ENCODE peak calls at places on chromosomes 16 and 17, in nine cellular contexts. Z is small intestine, H is lower lobe of right lung, J is neural progenitor cell, N is adrenal gland, P is heart right ventricle, U is psoas muscle, T is tibial artery, M is left ventricle myocardium inferior. G is an unnamed sample.

GRCh38 chr16:51159864-51160263 is 8.8 kb upstream of the SALL1 start:
- DNase-seq in T (no peak), H (no peak), P (no peak), U (no peak), N (no peak), M (no peak), J (peak), Z (no peak), G (no peak)

GRCh38 chr17:76738468-76738850 is 540 bp downstream of the MFSD11 start:
- DNase-seq in H (no peak), Z (peak), U (no peak), T (no peak), N (no peak), P (no peak), M (no peak), J (no peak), G (no peak)

GRCh38 chr16:50740747-50741146 is 1.1 kb upstream of the CYLD start:
- DNase-seq in J (no peak), N (no peak), T (no peak), P (no peak), M (no peak), Z (no peak), U (no peak), H (no peak), G (no peak)

GRCh38 chr17:3534881-3535252 is 22.7 kb downstream of the TRPV3 start:
- DNase-seq in U (peak), P (peak), M (no peak), T (no peak), N (peak), Z (no peak), H (peak), J (peak), G (no peak)

GRCh38 chr16:64051826-64052225 is 1070.0 kb downstream of the CDH11 start:
- DNase-seq in T (no peak), J (peak), H (no peak), Z (peak), M (no peak), U (no peak), N (no peak), P (no peak), G (peak)

GRCh38 chr17:74149597-74150427 is 53.7 kb upstream of the RPL38 start:
- DNase-seq in J (no peak), H (no peak), P (no peak), T (no peak), M (no peak), N (no peak), U (no peak), Z (no peak), G (no peak)

GRCh38 chr17:63697341-63698286 is 2.3 kb downstream of the LIMD2 start:
- DNase-seq in J (peak), H (peak), N (peak), Z (peak), T (no peak), M (peak), P (peak), U (peak), G (peak)

GRCh38 chr17:74862108-74862901 is 2.6 kb upstream of the GRIN2C start:
- DNase-seq in Z (peak), T (no peak), U (peak), H (peak), M (peak), J (peak), N (peak), P (peak), G (peak)

GRCh38 chr16:57675752-57676623 is 7.9 kb downstream of the ADGRG3 start:
- DNase-seq in M (no peak), U (no peak), T (no peak), P (no peak), H (no peak), J (peak), N (no peak), Z (no peak), G (no peak)

DNA sequence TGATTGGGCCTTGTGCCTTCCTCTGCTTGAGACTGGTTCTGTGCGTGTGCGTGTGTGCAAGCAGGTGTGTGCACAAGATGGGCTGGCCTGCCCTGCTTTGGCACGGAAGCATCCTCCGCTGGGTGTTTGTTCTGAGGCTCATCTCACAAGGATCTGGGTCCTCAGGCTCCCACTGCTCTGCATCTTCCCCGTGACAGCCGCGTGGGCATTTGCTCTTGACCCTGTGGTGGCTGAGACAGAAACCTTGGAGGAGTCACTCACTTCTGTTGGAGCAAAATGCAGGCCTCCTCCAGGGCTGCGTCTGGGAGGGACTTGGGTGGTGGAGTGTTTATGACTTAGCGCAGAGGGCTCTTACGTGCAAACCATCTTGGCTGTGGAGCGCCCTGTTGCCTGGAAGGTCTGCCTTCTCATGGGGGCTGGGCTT is 119.2 kb downstream of the RPTOR start:
- DNase-seq in M (no peak), N (peak), Z (no peak), H (peak), J (no peak), U (peak), P (no peak), T (peak), G (peak)
- H3K27ac ChIP-seq in M (no peak), N (no peak), Z (no peak), H (peak), J (no peak), U (no peak), P (no peak), T (no peak), G (no peak)

GRCh38 chr17:72510454-72511016 is 389.7 kb downstream of the SOX9 start:
- DNase-seq in P (no peak), M (no peak), H (no peak), N (no peak), J (no peak), T (no peak), Z (peak), U (no peak), G (no peak)

GRCh38 chr17:72514888-72515287 is 394.1 kb downstream of the SOX9 start:
- DNase-seq in J (no peak), P (peak), N (peak), U (no peak), H (no peak), T (no peak), Z (no peak), M (peak), G (peak)

GRCh38 chr17:72512649-72513556 is 392.1 kb downstream of the SOX9 start:
- DNase-seq in Z (no peak), U (no peak), P (no peak), H (no peak), M (no peak), N (no peak), J (no peak), T (no peak), G (no peak)

GRCh38 chr17:72514321-72514861 is 393.6 kb downstream of the SOX9 start:
- DNase-seq in N (no peak), P (no peak), U (no peak), M (no peak), Z (no peak), T (no peak), J (no peak), H (no peak), G (no peak)

DNA sequence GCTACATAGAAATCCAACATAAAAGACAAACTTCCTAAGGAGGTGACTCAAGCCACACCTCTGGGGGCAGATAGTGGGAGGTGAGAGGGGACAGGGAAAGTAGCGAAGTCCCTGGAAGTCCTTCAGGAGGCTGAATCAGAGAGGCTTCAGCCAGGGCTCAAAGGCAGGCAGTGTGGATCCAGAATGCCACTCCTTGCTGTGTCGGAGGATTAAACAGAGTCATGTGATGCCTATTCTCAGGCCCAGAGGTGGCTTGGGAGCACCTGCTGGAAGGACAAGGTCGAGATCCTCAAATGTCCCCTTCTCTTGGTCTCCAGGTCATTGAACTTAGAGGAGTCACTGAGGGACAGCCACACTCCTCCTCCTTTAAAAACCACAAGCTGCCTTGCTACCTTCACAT is 391.1 kb downstream of the SOX9 start:
- DNase-seq in U (no peak), T (no peak), Z (peak), N (no peak), H (no peak), P (no peak), M (no peak), J (no peak), G (peak)
- H3K27ac ChIP-seq in U (no peak), T (no peak), Z (no peak), N (no peak), H (no peak), P (no peak), M (no peak), J (no peak), G (no peak)

GRCh38 chr16:17452931-17453330 is 17.8 kb downstream of the XYLT1 start:
- DNase-seq in J (no peak), P (no peak), T (no peak), U (no peak), Z (no peak), N (no peak), M (no peak), H (no peak), G (no peak)
- H3K27ac ChIP-seq in J (no peak), P (no peak), T (no peak), U (no peak), Z (no peak), N (no peak), M (no peak), H (no peak), G (no peak)

GRCh38 chr16:54115558-54115957 is 171.0 kb downstream of the IRX3 start:
- DNase-seq in H (no peak), Z (no peak), M (no peak), T (no peak), P (no peak), N (no peak), J (no peak), U (no peak), G (no peak)
- H3K27ac ChIP-seq in H (no peak), Z (no peak), M (no peak), T (no peak), P (no peak), N (no peak), J (no peak), U (no peak), G (no peak)